ENCODE peak calls at places on chromosome 11, in four cellular contexts. One of them, this sample, is unnamed. For H3K27me3 and H3K4me1, the result is how much of the 10 kb centered on the place peaks cover.

GRCh38 chr11:104891135-104891534 is 7.1 kb downstream of the CASP12 start:
- DNase-seq in CD4-positive, CD25-positive, alpha-beta regulatory T cell: no peak
- DNase-seq in heart right ventricle: no peak
- DNase-seq in transverse colon: no peak
- DNase-seq in this sample: no peak

GRCh38 chr11:62169448-62169847 is 20.6 kb upstream of the SCGB1D1 start:
- DNase-seq in CD4-positive, CD25-positive, alpha-beta regulatory T cell: no peak
- DNase-seq in heart right ventricle: no peak
- DNase-seq in transverse colon: no peak
- DNase-seq in this sample: no peak

GRCh38 chr11:62542111-62542745 is 4.4 kb downstream of the AHNAK start:
- DNase-seq in CD4-positive, CD25-positive, alpha-beta regulatory T cell: no peak
- DNase-seq in heart right ventricle: no peak
- DNase-seq in transverse colon: peak
- DNase-seq in this sample: no peak

GRCh38 chr11:95108159-95108611 is 18.5 kb downstream of the ENDOD1 start:
- DNase-seq in CD4-positive, CD25-positive, alpha-beta regulatory T cell: no peak
- DNase-seq in heart right ventricle: peak
- DNase-seq in transverse colon: peak
- DNase-seq in this sample: peak

GRCh38 chr11:10492084-10492483 is 37.0 kb downstream of the AMPD3 start:
- DNase-seq in CD4-positive, CD25-positive, alpha-beta regulatory T cell: no peak
- DNase-seq in heart right ventricle: no peak
- DNase-seq in transverse colon: no peak
- DNase-seq in this sample: no peak

GRCh38 chr11:117731689-117732290 is 65.2 kb downstream of the DSCAML1 start:
- DNase-seq in CD4-positive, CD25-positive, alpha-beta regulatory T cell: no peak
- DNase-seq in heart right ventricle: no peak
- DNase-seq in transverse colon: no peak
- DNase-seq in this sample: no peak

GRCh38 chr11:23359297-23359696 is 499.0 kb upstream of the CCDC179 start:
- DNase-seq in CD4-positive, CD25-positive, alpha-beta regulatory T cell: no peak
- DNase-seq in heart right ventricle: no peak
- DNase-seq in transverse colon: peak
- DNase-seq in this sample: no peak

GRCh38 chr11:31340903-31341572 is 28.5 kb downstream of the DCDC1 start:
- DNase-seq in CD4-positive, CD25-positive, alpha-beta regulatory T cell: peak
- DNase-seq in heart right ventricle: no peak
- DNase-seq in transverse colon: no peak
- DNase-seq in this sample: no peak

GRCh38 chr11:96741068-96741467 is 351.3 kb downstream of the JRKL start:
- DNase-seq in CD4-positive, CD25-positive, alpha-beta regulatory T cell: no peak
- DNase-seq in heart right ventricle: no peak
- DNase-seq in transverse colon: no peak
- DNase-seq in this sample: no peak

GRCh38 chr11:19472679-19473078 is 231.9 kb upstream of the E2F8 start:
- DNase-seq in CD4-positive, CD25-positive, alpha-beta regulatory T cell: no peak
- DNase-seq in heart right ventricle: no peak
- DNase-seq in transverse colon: no peak
- DNase-seq in this sample: no peak

GRCh38 chr11:21658654-21659193 is 534.2 kb upstream of the ANO5 start:
- DNase-seq in CD4-positive, CD25-positive, alpha-beta regulatory T cell: no peak
- DNase-seq in heart right ventricle: no peak
- DNase-seq in transverse colon: no peak
- DNase-seq in this sample: no peak

GRCh38 chr11:57311109-57311936 is 13.4 kb downstream of the TNKS1BP1 start:
- DNase-seq in CD4-positive, CD25-positive, alpha-beta regulatory T cell: peak
- DNase-seq in heart right ventricle: peak
- DNase-seq in transverse colon: peak
- DNase-seq in this sample: peak

GRCh38 chr11:33040127-33040861 is 922 bp downstream of the TCP11L1 start:
- DNase-seq in CD4-positive, CD25-positive, alpha-beta regulatory T cell: peak
- DNase-seq in heart right ventricle: no peak
- DNase-seq in transverse colon: no peak
- DNase-seq in this sample: no peak

GRCh38 chr11:22192642-22193347 is at the start of gene ANO5:
- DNase-seq in CD4-positive, CD25-positive, alpha-beta regulatory T cell: no peak
- DNase-seq in heart right ventricle: peak
- DNase-seq in transverse colon: peak
- DNase-seq in this sample: peak

GRCh38 chr11:10392680-10393079 is 62.4 kb upstream of the AMPD3 start:
- DNase-seq in CD4-positive, CD25-positive, alpha-beta regulatory T cell: no peak
- DNase-seq in heart right ventricle: no peak
- DNase-seq in transverse colon: no peak
- DNase-seq in this sample: no peak

GRCh38 chr11:21893468-21893867 is 299.4 kb upstream of the ANO5 start:
- DNase-seq in CD4-positive, CD25-positive, alpha-beta regulatory T cell: no peak
- DNase-seq in heart right ventricle: no peak
- DNase-seq in transverse colon: no peak
- DNase-seq in this sample: no peak

GRCh38 chr11:640021-640706 is 3.1 kb downstream of the DRD4 start:
- DNase-seq in CD4-positive, CD25-positive, alpha-beta regulatory T cell: no peak
- DNase-seq in heart right ventricle: no peak
- DNase-seq in transverse colon: no peak
- DNase-seq in this sample: no peak

GRCh38 chr11:134586726-134587125 is 174.7 kb upstream of the B3GAT1 start:
- DNase-seq in CD4-positive, CD25-positive, alpha-beta regulatory T cell: no peak
- DNase-seq in heart right ventricle: no peak
- DNase-seq in transverse colon: no peak
- DNase-seq in this sample: no peak

GRCh38 chr11:61536676-61537270 is 28.2 kb downstream of the LRRC10B start:
- DNase-seq in CD4-positive, CD25-positive, alpha-beta regulatory T cell: no peak
- DNase-seq in heart right ventricle: no peak
- DNase-seq in transverse colon: no peak
- DNase-seq in this sample: no peak

GRCh38 chr11:73977856-73978519 is 4.7 kb downstream of the UCP2 start:
- DNase-seq in CD4-positive, CD25-positive, alpha-beta regulatory T cell: no peak
- DNase-seq in heart right ventricle: no peak
- DNase-seq in transverse colon: no peak
- DNase-seq in this sample: no peak

GRCh38 chr11:121464352-121464946 is 11.7 kb upstream of the SORL1-AS1 start:
- DNase-seq in CD4-positive, CD25-positive, alpha-beta regulatory T cell: peak
- DNase-seq in heart right ventricle: peak
- DNase-seq in transverse colon: peak
- DNase-seq in this sample: peak

GRCh38 chr11:76288166-76288978 is 82.1 kb upstream of the WNT11 start:
- DNase-seq in CD4-positive, CD25-positive, alpha-beta regulatory T cell: peak
- DNase-seq in heart right ventricle: no peak
- DNase-seq in transverse colon: no peak
- DNase-seq in this sample: no peak

GRCh38 chr11:132962026-132962425 is 570.3 kb downstream of the OPCML start:
- DNase-seq in CD4-positive, CD25-positive, alpha-beta regulatory T cell: no peak
- DNase-seq in heart right ventricle: no peak
- DNase-seq in transverse colon: no peak
- DNase-seq in this sample: no peak

GRCh38 chr11:128503231-128503991 is 83.9 kb downstream of the ETS1 start:
- DNase-seq in CD4-positive, CD25-positive, alpha-beta regulatory T cell: no peak
- DNase-seq in heart right ventricle: no peak
- DNase-seq in transverse colon: no peak
- DNase-seq in this sample: no peak

GRCh38 chr11:97943493-97943892 is 1077.3 kb upstream of the CNTN5 start:
- DNase-seq in CD4-positive, CD25-positive, alpha-beta regulatory T cell: no peak
- DNase-seq in heart right ventricle: no peak
- DNase-seq in transverse colon: no peak
- DNase-seq in this sample: no peak

GRCh38 chr11:34349882-34350281 is 7.9 kb downstream of the ABTB2 start:
- DNase-seq in CD4-positive, CD25-positive, alpha-beta regulatory T cell: no peak
- DNase-seq in heart right ventricle: no peak
- DNase-seq in transverse colon: no peak
- DNase-seq in this sample: no peak

GRCh38 chr11:134584706-134585445 is 172.8 kb upstream of the B3GAT1 start:
- DNase-seq in CD4-positive, CD25-positive, alpha-beta regulatory T cell: no peak
- DNase-seq in heart right ventricle: peak
- DNase-seq in transverse colon: no peak
- DNase-seq in this sample: no peak

GRCh38 chr11:121129362-121130340 is 28.6 kb downstream of the TECTA start:
- DNase-seq in CD4-positive, CD25-positive, alpha-beta regulatory T cell: no peak
- DNase-seq in heart right ventricle: no peak
- DNase-seq in transverse colon: no peak
- DNase-seq in this sample: no peak

GRCh38 chr11:61716478-61717285 is 35.8 kb upstream of the MYRF start:
- DNase-seq in CD4-positive, CD25-positive, alpha-beta regulatory T cell: no peak
- DNase-seq in heart right ventricle: no peak
- DNase-seq in transverse colon: no peak
- DNase-seq in this sample: no peak

GRCh38 chr11:58390551-58391063 is 16.1 kb downstream of the OR5B3 start:
- DNase-seq in CD4-positive, CD25-positive, alpha-beta regulatory T cell: no peak
- DNase-seq in heart right ventricle: no peak
- DNase-seq in transverse colon: no peak
- DNase-seq in this sample: no peak

GRCh38 chr11:72195518-72195917 is 3.6 kb downstream of the FOLR1 start:
- DNase-seq in CD4-positive, CD25-positive, alpha-beta regulatory T cell: no peak
- DNase-seq in heart right ventricle: no peak
- DNase-seq in transverse colon: no peak
- DNase-seq in this sample: no peak

GRCh38 chr11:45501277-45501979 is 164.0 kb downstream of the CHST1 start:
- DNase-seq in CD4-positive, CD25-positive, alpha-beta regulatory T cell: no peak
- DNase-seq in heart right ventricle: no peak
- DNase-seq in transverse colon: no peak
- DNase-seq in this sample: no peak
- H3K27ac ChIP-seq in CD4-positive, CD25-positive, alpha-beta regulatory T cell: no peak
- H3K27ac ChIP-seq in heart right ventricle: no peak
- H3K27ac ChIP-seq in transverse colon: no peak
- H3K27ac ChIP-seq in this sample: no peak

DNA sequence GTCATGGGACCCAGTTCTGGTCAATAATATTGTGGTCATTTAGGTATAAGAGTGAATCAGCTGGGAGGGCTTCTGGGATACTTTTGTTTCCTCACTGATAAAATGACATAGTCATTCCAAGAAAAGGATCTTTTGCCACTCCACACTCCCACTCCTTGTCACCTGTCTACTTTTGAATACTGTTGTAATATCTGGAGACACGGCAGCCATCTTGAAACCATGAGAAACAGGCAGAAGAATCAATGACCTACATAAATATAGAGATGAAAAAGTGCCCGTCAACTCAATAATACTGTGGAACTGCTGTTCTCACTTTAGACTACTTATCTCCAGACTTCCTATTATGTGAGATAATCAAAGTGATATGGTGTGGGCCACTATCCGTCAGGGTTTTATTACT is 154.2 kb downstream of the CCDC34 start:
- DNase-seq in CD4-positive, CD25-positive, alpha-beta regulatory T cell: no peak
- DNase-seq in heart right ventricle: no peak
- DNase-seq in transverse colon: no peak
- DNase-seq in this sample: no peak
- H3K27me3 ChIP-seq in CD4-positive, CD25-positive, alpha-beta regulatory T cell: under half
- H3K27me3 ChIP-seq in heart right ventricle: under half
- H3K27me3 ChIP-seq in transverse colon: under half
- H3K27me3 ChIP-seq in this sample: under half

GRCh38 chr11:110329441-110329840 is 33.0 kb upstream of the RDX start:
- DNase-seq in CD4-positive, CD25-positive, alpha-beta regulatory T cell: no peak
- DNase-seq in heart right ventricle: no peak
- DNase-seq in transverse colon: no peak
- DNase-seq in this sample: no peak
- H3K4me1 ChIP-seq in CD4-positive, CD25-positive, alpha-beta regulatory T cell: under half
- H3K4me1 ChIP-seq in heart right ventricle: under half
- H3K4me1 ChIP-seq in transverse colon: under half
- H3K4me1 ChIP-seq in this sample: under half

GRCh38 chr11:102453921-102454320 is 1.4 kb upstream of the TMEM123 start:
- DNase-seq in CD4-positive, CD25-positive, alpha-beta regulatory T cell: no peak
- DNase-seq in heart right ventricle: no peak
- DNase-seq in transverse colon: no peak
- DNase-seq in this sample: no peak
- H3K27ac ChIP-seq in CD4-positive, CD25-positive, alpha-beta regulatory T cell: no peak
- H3K27ac ChIP-seq in heart right ventricle: no peak
- H3K27ac ChIP-seq in transverse colon: peak
- H3K27ac ChIP-seq in this sample: no peak

DNA sequence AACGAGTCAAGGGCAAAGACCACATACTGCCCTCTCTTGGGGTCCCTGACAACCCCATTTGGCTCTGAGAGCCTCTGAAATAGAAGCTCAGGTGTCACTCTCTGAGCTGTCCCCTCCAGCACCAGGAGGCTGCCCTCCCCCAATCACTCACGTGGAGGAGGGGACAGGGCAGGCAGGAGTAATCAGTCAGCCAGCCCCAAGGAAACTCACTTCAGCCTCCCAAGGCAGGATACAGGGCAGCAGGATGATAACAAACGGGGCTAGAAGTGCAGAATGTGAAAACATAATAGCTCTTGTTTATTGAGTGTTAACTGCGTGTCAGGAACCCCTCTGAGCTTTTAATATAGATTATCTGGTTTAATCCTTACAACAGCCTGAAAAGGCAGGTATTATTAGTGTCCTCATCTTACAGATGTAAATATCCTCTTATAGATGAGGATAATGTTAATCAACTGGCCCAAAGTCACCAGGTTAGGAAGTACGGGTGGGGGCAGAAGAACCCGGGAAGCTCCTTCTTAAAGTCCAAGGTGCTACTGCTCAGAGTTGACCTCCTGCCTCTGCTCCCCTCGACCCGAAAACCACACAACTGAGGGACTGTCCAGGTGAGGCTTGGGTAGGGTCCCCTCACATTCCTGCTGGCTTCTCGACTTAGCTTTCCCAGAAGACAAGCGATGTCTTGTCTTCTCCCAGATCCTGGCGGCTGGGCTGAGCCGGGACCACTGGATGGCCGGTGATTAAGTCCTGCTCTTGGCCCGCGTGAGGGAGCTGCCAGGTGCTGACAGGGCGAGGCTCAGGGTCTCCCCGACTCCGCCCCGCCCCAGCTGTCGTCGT is 2.7 kb downstream of the CHRM4 start:
- DNase-seq in CD4-positive, CD25-positive, alpha-beta regulatory T cell: no peak
- DNase-seq in heart right ventricle: no peak
- DNase-seq in transverse colon: no peak
- DNase-seq in this sample: no peak
- H3K27me3 ChIP-seq in CD4-positive, CD25-positive, alpha-beta regulatory T cell: under half
- H3K27me3 ChIP-seq in heart right ventricle: half or more
- H3K27me3 ChIP-seq in transverse colon: half or more
- H3K27me3 ChIP-seq in this sample: under half

This sample was measured in psoas muscle.